ENCODE peak calls at places on chromosomes 5 and 9, in seven cellular contexts. K, J, W, Q, H, F and O are unnamed samples.

GRCh38 chr5:149471406-149472183 is 79.6 kb downstream of the CSNK1A1 start:
- DNase-seq in H (no peak), K (no peak), F (no peak), J (peak; percentile 53), W (peak; percentile 85), Q (no peak), O (peak; percentile 38)

GRCh38 chr5:116375926-116376325 is 198.7 kb downstream of the SEMA6A start:
- DNase-seq in H (no peak), F (no peak), K (no peak), J (no peak), W (no peak), Q (no peak), O (no peak)

GRCh38 chr5:173833200-173833599 is 54.9 kb upstream of the CPEB4 start:
- DNase-seq in Q (no peak), F (no peak), K (no peak), H (no peak), J (no peak), W (no peak), O (no peak)

GRCh38 chr9:112863214-112863613 is 27.5 kb downstream of the SLC46A2 start:
- DNase-seq in J (no peak), H (peak; percentile 42), K (no peak), F (no peak), W (no peak), Q (no peak), O (peak; percentile 29)

GRCh38 chr9:85469041-85469440 is 272.7 kb downstream of the AGTPBP1 start:
- DNase-seq in W (no peak), F (no peak), Q (no peak), K (no peak), J (no peak), H (no peak), O (no peak)

GRCh38 chr5:33370135-33370472 is 70.7 kb upstream of the TARS1 start:
- DNase-seq in J (no peak), H (no peak), Q (no peak), W (no peak), F (peak; percentile 94), K (peak; percentile 82), O (no peak)

GRCh38 chr5:149317281-149318048 is 27.8 kb upstream of the GRPEL2 start:
- DNase-seq in K (peak; percentile 33), H (peak; percentile 55), Q (no peak), F (peak; percentile 13), J (peak; percentile 34), W (no peak), O (no peak)

GRCh38 chr5:143345671-143346440 is 57.6 kb downstream of the NR3C1 start:
- DNase-seq in W (no peak), K (no peak), Q (no peak), H (no peak), J (no peak), F (no peak), O (no peak)

GRCh38 chr9:21906213-21906612 is 88.0 kb downstream of the CDKN2A start:
- DNase-seq in K (no peak), J (no peak), F (no peak), W (no peak), Q (no peak), H (no peak), O (no peak)

GRCh38 chr5:132110930-132111329 is 37.3 kb downstream of the CSF2 start:
- DNase-seq in W (no peak), K (no peak), H (no peak), J (no peak), Q (no peak), F (no peak), O (no peak)

GRCh38 chr5:159508344-159508743 is 178.1 kb upstream of the IL12B start:
- DNase-seq in H (no peak), W (no peak), K (no peak), J (no peak), F (no peak), Q (no peak), O (no peak)

GRCh38 chr5:170254056-170254455 is 21.3 kb downstream of the C5orf58 start:
- DNase-seq in J (no peak), F (no peak), K (no peak), Q (no peak), H (peak; percentile 79), W (no peak), O (no peak)

GRCh38 chr5:151037561-151038291 is 17.3 kb downstream of the GPX3 start:
- DNase-seq in H (no peak), J (no peak), W (no peak), F (no peak), K (peak; percentile 26), Q (peak; percentile 80), O (no peak)

GRCh38 chr9:122200960-122201635 is 27.7 kb downstream of the LHX6 start:
- DNase-seq in F (no peak), J (peak; percentile 45), W (peak; percentile 9), K (peak; percentile 21), H (no peak), Q (peak; percentile 35), O (no peak)

GRCh38 chr9:86700601-86701000 is 246.7 kb downstream of the GAS1 start:
- DNase-seq in F (no peak), Q (peak; percentile 61), W (no peak), H (no peak), K (no peak), J (peak; percentile 28), O (peak; percentile 68)

GRCh38 chr9:109880276-109881169 is 100.5 kb downstream of the PALM2AKAP2 start:
- DNase-seq in Q (no peak), F (no peak), W (no peak), H (peak; percentile 63), K (no peak), J (no peak), O (no peak)

GRCh38 chr5:139402561-139403158 is 1.2 kb downstream of the SPATA24 start:
- DNase-seq in F (no peak), H (peak; percentile 55), K (no peak), Q (peak; percentile 29), J (no peak), W (no peak), O (no peak)

GRCh38 chr5:150774145-150774544 is 4.4 kb upstream of the SMIM3 start:
- DNase-seq in K (no peak), H (no peak), Q (no peak), J (no peak), F (peak; percentile 76), W (no peak), O (no peak)

GRCh38 chr9:13731637-13732036 is 452.1 kb upstream of the MPDZ start:
- DNase-seq in Q (no peak), J (no peak), W (no peak), H (no peak), K (no peak), F (no peak), O (no peak)

GRCh38 chr9:13728917-13729811 is 449.7 kb upstream of the MPDZ start:
- DNase-seq in W (no peak), K (no peak), Q (no peak), J (no peak), H (no peak), F (no peak), O (no peak)

GRCh38 chr9:13726746-13727145 is 447.3 kb upstream of the MPDZ start:
- DNase-seq in K (no peak), Q (no peak), F (no peak), J (no peak), W (no peak), H (no peak), O (no peak)

GRCh38 chr9:13732290-13732689 is 452.8 kb upstream of the MPDZ start:
- DNase-seq in Q (no peak), J (no peak), K (no peak), H (no peak), F (no peak), W (no peak), O (no peak)

DNA sequence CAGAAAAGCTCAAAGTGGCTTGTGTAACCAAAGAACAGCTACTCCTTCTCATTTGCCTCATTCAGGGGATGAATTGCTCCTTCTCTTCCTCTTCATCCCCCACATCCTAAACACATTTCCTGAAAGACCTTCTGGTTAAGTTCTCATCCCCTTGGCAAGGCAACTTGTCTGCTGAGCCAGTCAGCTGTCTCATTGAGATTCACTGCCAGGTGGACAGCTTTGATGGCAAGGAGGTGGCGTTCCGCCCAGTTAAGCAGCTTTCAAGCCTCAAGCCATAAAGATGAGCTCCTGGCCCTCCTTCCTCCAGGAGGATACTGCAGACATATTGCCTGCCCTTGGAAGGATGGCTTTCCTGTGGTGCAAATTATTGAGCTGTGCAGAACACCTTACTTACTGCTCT is 448.6 kb upstream of the MPDZ start:
- DNase-seq in W (no peak), F (no peak), H (no peak), K (no peak), J (no peak), Q (no peak), O (no peak)
- TF ChIP-seq CTCF in W (no peak), F (no peak), H (no peak), K (no peak), J (no peak), Q (no peak), O (no peak)

GRCh38 chr5:11525020-11525419 is 379.2 kb downstream of the CTNND2 start:
- DNase-seq in W (no peak), Q (no peak), K (no peak), H (no peak), F (no peak), J (no peak), O (no peak)
- TF ChIP-seq CTCF in W (no peak), Q (no peak), K (no peak), H (no peak), F (no peak), J (no peak), O (no peak)

DNA sequence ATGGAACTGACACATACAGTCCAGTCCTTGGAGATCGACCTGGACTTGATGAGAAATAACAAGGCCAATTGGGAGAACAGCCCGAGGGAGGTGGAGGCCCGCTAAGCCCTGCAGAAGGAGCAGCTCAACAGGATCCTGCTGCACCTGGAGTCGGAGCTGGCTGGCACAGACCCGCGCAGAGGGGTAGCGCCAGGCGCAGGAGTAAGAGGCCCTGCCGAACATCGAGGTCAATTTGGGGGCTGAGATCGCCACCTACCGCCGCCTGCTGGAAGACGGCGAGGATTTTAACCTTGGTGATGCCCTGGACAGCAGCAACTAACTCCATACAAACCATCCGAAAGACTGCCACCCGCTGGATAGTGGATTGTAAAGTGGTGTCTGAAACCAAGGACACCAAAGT is 1610.1 kb upstream of the ACO1 start:
- DNase-seq in Q (peak; percentile 60), K (no peak), W (peak; percentile 22), F (no peak), J (no peak), H (peak; percentile 17), O (no peak)
- TF ChIP-seq CTCF in Q (no peak), K (no peak), W (no peak), F (no peak), J (no peak), H (peak; percentile 3), O (no peak)

DNA sequence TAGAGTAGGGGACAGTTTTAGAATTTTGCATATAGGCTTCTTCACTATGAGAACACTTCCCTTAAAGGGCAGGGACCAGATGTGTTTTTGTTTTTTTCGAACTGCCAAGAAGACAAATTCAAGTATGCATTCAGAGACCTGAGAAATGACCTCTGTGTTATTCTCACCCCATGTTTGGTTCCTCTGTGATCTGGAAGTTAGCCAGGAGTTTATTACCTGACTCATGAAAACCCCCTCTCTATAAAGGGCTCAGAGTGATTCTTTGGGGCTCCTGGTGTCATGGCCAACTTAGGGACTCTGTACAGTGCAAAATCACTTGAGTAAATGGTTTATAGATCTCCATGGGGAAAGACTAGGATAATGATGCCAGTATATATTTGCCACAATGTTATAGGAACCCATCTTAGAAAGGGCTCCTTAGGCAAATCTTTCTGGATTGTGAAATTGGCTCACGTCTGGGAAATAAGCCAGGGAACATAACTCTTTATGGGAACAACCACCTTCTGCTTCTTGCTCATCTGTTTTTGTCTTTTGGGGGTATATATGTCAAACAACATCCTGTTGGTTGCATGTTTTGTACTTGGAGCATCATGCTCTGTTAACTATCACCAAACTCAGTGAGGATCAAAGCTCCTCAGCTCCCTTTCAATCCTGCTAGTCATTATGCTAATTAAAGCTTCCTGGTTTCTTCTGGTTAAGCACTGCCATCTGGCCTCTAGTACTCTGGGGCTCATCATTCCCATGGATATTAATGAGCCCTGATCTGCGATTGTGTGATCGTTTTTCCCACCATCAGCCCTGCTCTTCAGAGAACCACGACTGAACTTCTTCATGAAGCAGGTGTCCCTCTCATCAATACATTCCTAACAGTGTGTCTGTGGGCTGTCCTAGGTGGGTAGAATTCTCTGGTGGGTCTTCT is 173.4 kb upstream of the CDH12 start:
- DNase-seq in H (no peak), W (no peak), F (no peak), K (no peak), J (no peak), Q (no peak), O (no peak)
- TF ChIP-seq CTCF in H (no peak), W (no peak), F (no peak), K (no peak), J (no peak), Q (no peak), O (no peak)